ENCODE peak calls at places on chromosomes 12 and 14, in nine cellular contexts. A is cardiac muscle cell; E is activated CD4-positive, alpha-beta T cell treated with anti-CD3 and anti-CD28 coated beads, Interleukin-2, amount 50 U/mL, for 24 hours; H is stimulated activated CD4-positive, alpha-beta T cell treated with anti-CD3 and anti-CD28 coated beads, Interleukin-4, amount 100 ng/mL, for 4 hours; M is neural progenitor cell; Q is stomach; O is HS-27A; T is MCF 10A; B is T-helper 17 cell. G is an unnamed sample.

GRCh38 chr12:115872919-115873357 is 404.6 kb downstream of the MED13L start:
- DNase-seq in A (no peak), E (no peak), H (no peak), M (no peak), Q (peak), O (no peak), T (no peak), B (no peak), G (no peak)

GRCh38 chr12:108773798-108774788 is 42.8 kb upstream of the CORO1C start:
- DNase-seq in A (no peak), E (no peak), H (no peak), M (peak), Q (peak), O (no peak), T (peak), B (no peak), G (peak)

GRCh38 chr14:104189629-104190335 is 51.4 kb downstream of the KIF26A start:
- DNase-seq in A (no peak), E (no peak), H (no peak), M (no peak), Q (no peak), O (no peak), T (no peak), B (no peak), G (no peak)

GRCh38 chr12:108322998-108323397 is 16.1 kb downstream of the CMKLR1 start:
- DNase-seq in A (no peak), E (no peak), H (no peak), M (no peak), Q (no peak), O (no peak), T (no peak), B (no peak), G (no peak)

GRCh38 chr14:99356031-99356430 is 84.0 kb upstream of the BCL11B start:
- DNase-seq in A (no peak), E (no peak), H (no peak), M (no peak), Q (no peak), O (no peak), T (no peak), B (no peak), G (no peak)

GRCh38 chr12:91332305-91332704 is 149.7 kb upstream of the DCN start:
- DNase-seq in A (no peak), E (no peak), H (no peak), M (no peak), Q (no peak), O (no peak), T (peak), B (no peak), G (no peak)

GRCh38 chr14:76647699-76648298 is 113.5 kb upstream of the VASH1 start:
- DNase-seq in A (peak), E (peak), H (no peak), M (peak), Q (no peak), O (no peak), T (peak), B (no peak), G (no peak)

GRCh38 chr12:32549675-32550079 is 129.4 kb upstream of the DNM1L start:
- DNase-seq in A (no peak), E (no peak), H (no peak), M (peak), Q (no peak), O (no peak), T (no peak), B (no peak), G (peak)

GRCh38 chr14:105014032-105014431 is 6.9 kb downstream of the CDCA4 start:
- DNase-seq in A (no peak), E (no peak), H (no peak), M (no peak), Q (no peak), O (no peak), T (no peak), B (no peak), G (no peak)

GRCh38 chr12:65822732-65823480 is 1.4 kb upstream of the HMGA2 start:
- DNase-seq in A (peak), E (no peak), H (no peak), M (peak), Q (peak), O (no peak), T (peak), B (no peak), G (no peak)

GRCh38 chr12:49332891-49333371 is 4.1 kb downstream of the C1QL4 start:
- DNase-seq in A (no peak), E (no peak), H (no peak), M (no peak), Q (peak), O (no peak), T (no peak), B (no peak), G (no peak)

GRCh38 chr12:30909721-30910350 is 16.7 kb upstream of the TSPAN11 start:
- DNase-seq in A (no peak), E (no peak), H (no peak), M (no peak), Q (no peak), O (no peak), T (no peak), B (no peak), G (no peak)

GRCh38 chr12:13102481-13103195 is 829 bp downstream of the GSG1 start:
- DNase-seq in A (no peak), E (no peak), H (no peak), M (no peak), Q (no peak), O (no peak), T (peak), B (no peak), G (peak)

GRCh38 chr14:94213021-94213420 is 38.9 kb downstream of the PPP4R4 start:
- DNase-seq in A (no peak), E (no peak), H (no peak), M (no peak), Q (no peak), O (no peak), T (peak), B (no peak), G (no peak)

GRCh38 chr12:67477682-67478265 is 170.8 kb upstream of the DYRK2 start:
- DNase-seq in A (no peak), E (no peak), H (no peak), M (no peak), Q (no peak), O (peak), T (no peak), B (no peak), G (no peak)

GRCh38 chr12:34404377-34405285 is 382.3 kb downstream of the ALG10 start:
- DNase-seq in A (no peak), E (no peak), H (no peak), M (no peak), Q (peak), O (no peak), T (no peak), B (peak), G (no peak)

GRCh38 chr12:131290255-131290959 is 336.7 kb downstream of the ADGRD1 start:
- DNase-seq in A (no peak), E (no peak), H (no peak), M (no peak), Q (no peak), O (no peak), T (no peak), B (no peak), G (no peak)

GRCh38 chr12:120190985-120191480 is 3.5 kb downstream of the GCN1 start:
- DNase-seq in A (no peak), E (no peak), H (no peak), M (no peak), Q (no peak), O (no peak), T (no peak), B (no peak), G (no peak)